ENCODE peak calls at places on chromosomes 1 and 21, in six cellular contexts. E, H, C, J, V and L are unnamed samples.

GRCh38 chr1:241499910-241500309 is 19.6 kb downstream of the FH start:
- DNase-seq in V (peak), C (peak), J (no peak), H (no peak), E (peak), L (no peak)

GRCh38 chr1:10941891-10942541 is 70.4 kb upstream of the TARDBP start:
- DNase-seq in C (peak), H (no peak), J (no peak), E (peak), V (peak), L (peak)

GRCh38 chr1:1915911-1916835 is 1.1 kb downstream of the CALML6 start:
- DNase-seq in E (no peak), J (no peak), V (no peak), C (no peak), H (no peak), L (no peak)

GRCh38 chr1:84062496-84062895 is 63.6 kb upstream of the TTLL7 start:
- DNase-seq in C (no peak), J (no peak), E (no peak), V (no peak), H (no peak), L (no peak)

GRCh38 chr21:35825370-35825769 is 235.0 kb downstream of the SETD4 start:
- DNase-seq in H (peak), E (no peak), J (no peak), V (no peak), C (no peak), L (no peak)

GRCh38 chr1:218459878-218460277 is 114.7 kb downstream of the TGFB2 start:
- DNase-seq in V (peak), J (peak), E (peak), C (peak), H (no peak), L (no peak)

GRCh38 chr1:52662645-52663313 is 29.8 kb downstream of the SHISAL2A start:
- DNase-seq in E (peak), C (peak), H (peak), V (no peak), J (no peak), L (peak)

GRCh38 chr1:30706528-30706927 is 16.9 kb downstream of the MATN1 start:
- DNase-seq in C (peak), V (no peak), J (no peak), E (no peak), H (no peak), L (no peak)

GRCh38 chr1:212587304-212588136 is 21.0 kb upstream of the ATF3 start:
- DNase-seq in E (no peak), C (peak), J (no peak), H (peak), V (peak), L (no peak)

GRCh38 chr1:225425211-225425786 is 2.5 kb downstream of the LBR start:
- DNase-seq in C (peak), H (no peak), E (peak), J (no peak), V (peak), L (no peak)

GRCh38 chr1:204453141-204453772 is 41.3 kb downstream of the PIK3C2B start:
- DNase-seq in H (no peak), V (no peak), J (peak), C (no peak), E (no peak), L (no peak)

GRCh38 chr1:166925791-166926483 is 49.4 kb downstream of the ILDR2 start:
- DNase-seq in J (no peak), E (no peak), C (peak), H (no peak), V (no peak), L (no peak)

GRCh38 chr1:67429011-67429527 is 1.1 kb downstream of the SERBP1 start:
- DNase-seq in C (peak), H (no peak), E (no peak), V (peak), J (no peak), L (no peak)

GRCh38 chr1:223473576-223474344 is 80.5 kb downstream of the CCDC185 start:
- DNase-seq in J (no peak), H (no peak), E (no peak), C (no peak), V (no peak), L (no peak)

GRCh38 chr1:155983191-155984023 is 5.1 kb upstream of the ARHGEF2 start:
- DNase-seq in H (peak), V (no peak), C (peak), J (no peak), E (peak), L (peak)

GRCh38 chr1:230517786-230518185 is 91.7 kb upstream of the PGBD5 start:
- DNase-seq in J (no peak), E (peak), V (no peak), C (no peak), H (no peak), L (no peak)

GRCh38 chr1:15765495-15766194 is 7.0 kb downstream of the FBLIM1 start:
- DNase-seq in C (peak), V (no peak), H (no peak), J (no peak), E (no peak), L (no peak)

GRCh38 chr1:184875218-184875617 is 99.1 kb downstream of the NIBAN1 start:
- DNase-seq in E (no peak), H (no peak), V (no peak), C (no peak), J (no peak), L (no peak)

GRCh38 chr1:169113613-169114119 is 7.2 kb downstream of the ATP1B1 start:
- DNase-seq in J (no peak), V (no peak), E (peak), C (peak), H (peak), L (no peak)

GRCh38 chr21:34553199-34553952 is 41.4 kb upstream of the KCNE1 start:
- DNase-seq in E (no peak), V (no peak), C (peak), J (no peak), H (no peak), L (no peak)

GRCh38 chr1:46687910-46688509 is 16.4 kb downstream of the TEX38 start:
- DNase-seq in C (no peak), V (no peak), H (no peak), J (no peak), E (no peak), L (no peak)

GRCh38 chr1:7690496-7691182 is 80.5 kb upstream of the VAMP3 start:
- DNase-seq in J (no peak), C (no peak), E (no peak), H (no peak), V (no peak), L (no peak)

GRCh38 chr1:201614262-201615015 is 75.5 kb downstream of the NAV1 start:
- DNase-seq in J (no peak), E (peak), H (no peak), V (peak), C (peak), L (peak)

GRCh38 chr1:228958741-228959140 is 223.5 kb downstream of the RHOU start:
- DNase-seq in H (no peak), E (no peak), J (no peak), V (no peak), C (no peak), L (no peak)

GRCh38 chr1:222930097-222930496 is 115.3 kb downstream of the DISP1 start:
- DNase-seq in V (no peak), E (no peak), C (no peak), H (no peak), J (no peak), L (no peak)

GRCh38 chr1:56816909-56817308 is 2.3 kb downstream of the FYB2 start:
- DNase-seq in J (peak), H (no peak), V (no peak), C (no peak), E (no peak), L (no peak)

GRCh38 chr1:18118078-18118477 is 10.5 kb downstream of the IGSF21 start:
- DNase-seq in C (no peak), J (no peak), V (no peak), H (no peak), E (no peak), L (no peak)

GRCh38 chr1:162141273-162142023 is 72.0 kb downstream of the NOS1AP start:
- DNase-seq in H (peak), V (no peak), E (no peak), J (no peak), C (peak), L (no peak)

GRCh38 chr1:58781541-58782307 is 2.1 kb downstream of the JUN start:
- DNase-seq in V (peak), E (peak), H (no peak), C (peak), J (no peak), L (peak)
- TF ChIP-seq CTCF in V (peak), E (peak), H (peak), C (peak), J (peak), L (peak)

DNA sequence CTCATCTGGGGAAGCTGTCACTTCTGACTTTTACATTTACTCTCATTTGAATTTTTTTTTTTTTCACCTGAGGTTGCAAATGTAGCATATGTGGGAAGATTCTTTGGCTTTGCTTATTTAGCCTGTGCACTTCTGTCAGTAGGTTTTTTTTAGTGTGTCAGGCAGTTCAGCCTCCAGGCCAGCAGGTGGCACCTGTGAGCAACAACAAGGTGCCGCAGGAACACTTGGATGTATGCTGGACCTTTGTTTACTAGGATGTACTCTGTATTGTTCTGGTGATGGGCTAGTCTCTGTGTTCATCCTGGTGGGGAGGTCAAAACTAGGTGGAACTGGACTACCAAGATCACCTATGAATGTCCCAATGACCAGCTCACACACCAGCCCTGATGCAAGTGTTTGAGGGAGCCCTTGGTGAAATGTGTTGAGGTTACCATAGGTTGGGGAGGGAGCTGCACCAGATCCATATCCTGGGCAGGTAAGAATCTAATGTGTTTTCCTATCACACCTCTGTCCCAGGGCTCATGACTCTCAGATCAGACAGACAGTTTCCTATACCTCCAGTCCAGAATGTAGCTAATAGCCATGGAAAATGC is 618.2 kb downstream of the BRINP3 start:
- DNase-seq in H (no peak), V (peak), J (no peak), E (peak), C (peak), L (no peak)
- TF ChIP-seq CTCF in H (peak), V (peak), J (peak), E (peak), C (peak), L (peak)

GRCh38 chr1:77219166-77219887 is at the start of gene PIGK:
- DNase-seq in C (peak), V (peak), J (peak), E (peak), H (peak), L (peak)
- TF ChIP-seq CTCF in C (no peak), V (no peak), J (no peak), E (no peak), H (peak), L (peak)

DNA sequence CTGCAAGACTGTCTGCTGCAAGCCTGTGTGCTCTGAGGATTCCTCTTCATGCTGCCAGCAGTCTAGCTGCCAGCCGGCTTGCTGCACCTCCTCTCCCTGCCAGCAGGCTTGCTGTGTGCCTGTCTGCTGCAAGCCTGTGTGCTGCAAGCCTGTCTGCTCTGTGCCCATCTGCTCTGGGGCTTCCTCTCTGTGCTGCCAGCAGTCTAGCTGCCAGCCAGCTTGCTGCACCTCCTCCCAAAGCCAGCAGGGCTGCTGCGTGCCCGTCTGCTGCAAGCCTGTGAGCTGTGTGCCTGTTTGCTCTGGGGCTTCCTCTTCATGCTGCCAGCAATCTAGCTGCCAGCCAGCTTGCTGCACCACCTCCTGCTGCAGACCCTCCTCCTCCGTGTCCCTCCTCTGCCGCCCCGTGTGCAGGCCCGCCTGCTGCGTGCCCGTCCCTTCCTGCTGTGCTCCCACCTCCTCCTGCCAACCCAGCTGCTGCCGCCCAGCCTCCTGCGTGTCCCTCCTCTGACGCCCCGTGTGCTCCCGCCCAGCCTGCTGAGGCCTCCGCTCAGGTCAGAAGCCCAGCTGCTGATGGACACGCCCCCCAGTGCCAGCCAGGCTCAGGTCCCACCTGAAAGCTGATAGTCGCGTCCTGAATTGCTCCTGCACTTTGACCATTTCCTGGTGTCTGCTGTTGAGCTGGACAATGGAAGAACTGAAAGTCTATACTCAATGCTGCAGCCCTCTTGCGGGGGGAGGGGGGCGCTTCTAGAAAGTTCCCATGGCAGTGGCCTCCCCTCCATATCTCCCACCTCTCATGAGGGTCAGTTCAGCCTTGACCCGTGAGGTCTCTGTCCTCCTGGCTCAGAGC is 1.2 kb downstream of the KRTAP10-4 start:
- DNase-seq in J (no peak), E (peak), V (no peak), C (no peak), H (no peak), L (no peak)
- TF ChIP-seq CTCF in J (peak), E (no peak), V (no peak), C (no peak), H (no peak), L (no peak)

DNA sequence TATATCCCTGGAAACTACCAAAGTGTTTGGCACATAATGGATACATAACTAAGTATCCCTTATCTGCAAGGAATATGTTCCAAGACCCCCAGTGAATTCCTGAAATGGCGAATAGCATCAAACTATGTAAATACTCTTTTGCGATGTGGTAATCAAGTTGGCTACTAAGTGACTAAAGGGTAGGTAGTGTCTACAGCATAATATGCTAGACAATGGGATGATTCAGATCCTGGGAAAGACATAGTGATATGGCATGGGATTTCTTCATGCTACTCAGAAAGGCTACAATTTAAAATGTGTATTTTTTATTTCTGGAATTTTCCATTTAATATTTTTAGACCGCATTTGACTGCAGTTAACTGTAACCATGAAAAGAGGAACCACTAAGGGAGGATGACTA is 1899.9 kb downstream of the NCAM2 start:
- DNase-seq in J (no peak), C (no peak), H (no peak), V (no peak), E (no peak), L (no peak)
- TF ChIP-seq CTCF in J (no peak), C (no peak), H (no peak), V (no peak), E (no peak), L (no peak)

DNA sequence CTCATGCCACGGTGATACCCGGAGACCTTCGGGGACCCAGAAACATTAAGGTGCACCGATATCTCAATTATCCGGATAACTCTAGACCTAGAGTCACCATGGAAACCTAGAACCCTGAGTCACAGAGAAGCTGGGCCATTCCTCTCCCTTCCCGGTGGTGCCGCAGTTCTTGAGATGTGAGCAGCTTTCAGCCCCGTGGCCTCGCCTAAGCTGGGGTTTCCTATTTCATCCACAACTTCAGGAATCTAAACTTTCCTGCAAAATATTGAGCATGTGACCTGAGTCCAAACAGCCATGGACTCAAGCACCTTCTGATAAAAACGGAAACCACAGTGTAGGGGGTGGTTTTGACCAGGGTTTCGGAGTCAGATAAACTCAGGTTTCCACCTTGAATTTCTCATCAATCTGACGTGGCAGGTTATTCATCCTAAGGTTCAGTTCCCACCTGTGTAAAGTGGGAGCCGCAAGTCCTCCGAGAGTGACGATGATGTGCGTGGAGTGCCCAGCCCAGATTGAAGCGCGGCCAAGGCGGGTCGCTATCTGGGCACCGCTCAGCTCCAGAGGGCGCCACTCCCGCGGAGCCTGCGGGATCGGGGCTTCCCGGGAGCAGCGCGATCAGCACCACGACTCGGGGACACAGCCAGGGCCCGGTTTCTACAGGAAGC is 980 bp upstream of the ETS2 start:
- DNase-seq in E (peak), H (peak), C (no peak), V (peak), J (peak), L (peak)
- TF ChIP-seq CTCF in E (no peak), H (peak), C (no peak), V (peak), J (peak), L (peak)